ENCODE peak calls at places on chromosomes 13 and 19, in ten cellular contexts. E is transverse colon, N is suprapubic skin, X is thyroid gland, K is IMR-90, V is esophagus squamous epithelium, A is heart left ventricle, D is Peyer's patch, W is testis, I is A549. Z is an unnamed sample.
A peak's percentile ranks its signal among the peaks of the same experiment; 100 is the strongest.

GRCh38 chr13:54210397-54211050 is 1181.9 kb downstream of the OLFM4 start:
- DNase-seq in K (no peak), A (no peak), V (no peak), W (no peak), E (no peak), I (no peak), N (no peak), D (no peak), X (no peak), Z (peak; percentile 55)

GRCh38 chr13:98466634-98467236 is 110.2 kb downstream of the STK24 start:
- DNase-seq in E (peak; percentile 59), X (peak; percentile 48), V (no peak), A (no peak), K (peak; percentile 55), W (peak; percentile 69), D (peak; percentile 46), I (peak; percentile 55), N (peak; percentile 76), Z (no peak)

GRCh38 chr13:21067794-21068193 is 6.4 kb upstream of the LATS2 start:
- DNase-seq in X (no peak), N (no peak), I (no peak), A (no peak), K (no peak), V (no peak), D (no peak), W (no peak), E (no peak), Z (no peak)

GRCh38 chr13:63408227-63409202 is 1992.9 kb upstream of the PCDH20 start:
- DNase-seq in N (no peak), I (no peak), W (no peak), A (no peak), X (no peak), V (no peak), E (no peak), K (peak; percentile 50), D (no peak), Z (no peak)

GRCh38 chr19:57664269-57665127 is 4.2 kb upstream of the ZSCAN4 start:
- DNase-seq in K (peak; percentile 31), V (no peak), X (peak; percentile 72), I (no peak), E (peak; percentile 48), N (no peak), W (peak; percentile 79), D (no peak), A (peak; percentile 79), Z (no peak)

GRCh38 chr13:106958690-106959089 is 390.8 kb upstream of the ARGLU1 start:
- DNase-seq in K (no peak), W (no peak), N (no peak), I (no peak), D (no peak), V (no peak), X (no peak), A (no peak), E (no peak), Z (no peak)

GRCh38 chr13:49165798-49166752 is 54.1 kb upstream of the MLNR start:
- DNase-seq in A (no peak), I (no peak), K (peak; percentile 9), E (no peak), N (no peak), X (no peak), V (no peak), D (no peak), W (no peak), Z (no peak)

GRCh38 chr19:55576746-55577145 is 3.9 kb downstream of the ZNF579 start:
- DNase-seq in D (no peak), X (no peak), W (no peak), V (no peak), E (no peak), I (no peak), A (no peak), N (no peak), K (no peak), Z (no peak)

GRCh38 chr13:103161476-103161875 is 95.3 kb upstream of the SLC10A2 start:
- DNase-seq in A (no peak), N (no peak), E (no peak), K (no peak), I (no peak), D (no peak), X (no peak), W (no peak), V (no peak), Z (no peak)

GRCh38 chr19:1658446-1659433 is 6.3 kb upstream of the TCF3 start:
- DNase-seq in V (no peak), N (no peak), I (no peak), A (no peak), W (no peak), K (no peak), X (no peak), E (no peak), D (no peak), Z (no peak)

GRCh38 chr13:26326562-26326961 is 72.6 kb downstream of the CDK8 start:
- DNase-seq in W (no peak), I (no peak), X (no peak), E (no peak), V (no peak), N (no peak), D (no peak), K (no peak), A (no peak), Z (no peak)

GRCh38 chr13:26328326-26328725 is 74.4 kb downstream of the CDK8 start:
- DNase-seq in N (no peak), W (no peak), K (no peak), I (no peak), X (no peak), A (no peak), E (no peak), D (no peak), V (no peak), Z (no peak)

GRCh38 chr13:26325876-26326275 is 71.9 kb downstream of the CDK8 start:
- DNase-seq in I (no peak), A (no peak), E (no peak), V (no peak), K (peak; percentile 4), N (no peak), D (no peak), W (no peak), X (no peak), Z (no peak)

GRCh38 chr13:26324867-26325266 is 70.9 kb downstream of the CDK8 start:
- DNase-seq in W (no peak), K (peak; percentile 13), N (no peak), D (no peak), E (no peak), A (no peak), I (no peak), X (no peak), V (no peak), Z (no peak)

DNA sequence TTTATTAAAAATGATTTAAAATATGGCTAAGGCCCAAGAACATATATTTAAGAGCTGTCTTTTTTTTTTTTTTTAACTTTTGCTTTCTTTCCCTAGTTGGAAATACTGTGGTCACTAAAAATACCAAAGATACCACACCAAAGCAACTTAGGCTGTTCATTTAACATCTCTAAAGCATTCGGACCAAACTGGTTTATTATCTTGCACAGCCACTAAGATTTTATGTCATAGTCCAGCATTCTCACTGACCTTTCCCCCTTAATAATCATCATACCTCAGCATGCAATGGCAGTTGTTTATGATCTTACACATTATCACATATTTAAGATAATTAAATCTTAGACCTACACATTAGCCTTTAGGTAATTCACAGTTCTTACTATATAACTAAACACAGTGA is 74.0 kb downstream of the CDK8 start:
- DNase-seq in K (no peak), D (no peak), I (no peak), V (no peak), W (no peak), A (no peak), X (no peak), N (no peak), E (no peak), Z (no peak)
- H3K27ac ChIP-seq in K (no peak overlapping the region), D (no peak overlapping the region), I (no peak overlapping the region), V (no peak overlapping the region), W (no peak overlapping the region), A (no peak overlapping the region), X (no peak overlapping the region), N (no peak overlapping the region), E (peak overlapping the region; percentile 12), Z (no peak overlapping the region)

GRCh38 chr13:114130708-114131580 is 1.5 kb downstream of the RASA3 start:
- DNase-seq in A (peak; percentile 73), X (peak; percentile 76), I (peak; percentile 18), K (peak; percentile 91), N (no peak), V (no peak), E (peak; percentile 53), W (no peak), D (peak; percentile 71), Z (no peak)
- TF ChIP-seq POLR2A in A (no peak), X (no peak), I (no peak), K (peak; percentile 93), N (no peak), V (no peak), E (peak; percentile 47), W (no peak), D (no peak), Z (no peak)

DNA sequence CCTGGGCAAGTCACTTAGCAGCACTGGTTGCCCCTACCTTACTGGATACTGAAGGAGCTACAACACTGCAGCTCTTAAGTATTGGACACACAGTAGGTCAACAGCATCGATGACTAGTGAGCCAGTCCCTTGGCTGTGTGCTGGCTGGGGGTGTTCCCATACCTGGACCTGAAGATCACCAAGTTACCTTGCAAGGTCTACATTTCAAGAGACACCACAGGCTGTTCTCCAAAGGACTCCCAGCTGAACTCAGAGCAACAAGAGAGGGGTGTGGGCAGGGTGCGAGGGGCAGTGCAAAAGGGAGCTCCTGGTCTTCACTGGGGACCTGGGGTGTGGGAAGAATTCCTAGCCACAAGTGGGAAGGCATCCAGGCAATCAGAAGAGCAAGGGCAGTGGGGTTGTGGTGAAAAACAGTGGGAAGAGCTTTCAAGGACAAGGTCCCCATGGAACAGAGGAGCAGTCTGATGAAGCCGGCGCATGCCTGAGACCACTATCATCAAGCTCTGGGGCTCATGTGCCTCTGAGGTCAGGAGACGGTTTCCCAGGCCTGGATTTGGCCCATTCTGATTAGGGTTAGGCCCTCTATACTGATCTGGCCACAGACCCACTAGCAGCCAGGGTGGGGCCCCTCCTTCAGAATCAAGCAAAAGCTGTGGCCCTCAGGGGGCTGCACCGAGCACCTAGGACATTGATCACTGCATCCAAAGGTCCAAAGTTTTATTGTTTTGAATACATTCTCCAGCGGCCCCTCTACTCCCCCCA is 4.6 kb upstream of the GSK3A start:
- DNase-seq in W (peak; percentile 78), A (peak; percentile 48), D (no peak), N (no peak), X (no peak), K (peak; percentile 10), V (no peak), I (peak; percentile 44), E (no peak), Z (no peak)
- H3K27ac ChIP-seq in W (peak overlapping the region; percentile 52), A (peak overlapping the region; percentile 62), D (no peak overlapping the region), N (peak overlapping the region; percentile 7), X (no peak overlapping the region), K (peak overlapping the region; percentile 7), V (no peak overlapping the region), I (no peak overlapping the region), E (peak overlapping the region; percentile 96), Z (peak overlapping the region; percentile 100)

DNA sequence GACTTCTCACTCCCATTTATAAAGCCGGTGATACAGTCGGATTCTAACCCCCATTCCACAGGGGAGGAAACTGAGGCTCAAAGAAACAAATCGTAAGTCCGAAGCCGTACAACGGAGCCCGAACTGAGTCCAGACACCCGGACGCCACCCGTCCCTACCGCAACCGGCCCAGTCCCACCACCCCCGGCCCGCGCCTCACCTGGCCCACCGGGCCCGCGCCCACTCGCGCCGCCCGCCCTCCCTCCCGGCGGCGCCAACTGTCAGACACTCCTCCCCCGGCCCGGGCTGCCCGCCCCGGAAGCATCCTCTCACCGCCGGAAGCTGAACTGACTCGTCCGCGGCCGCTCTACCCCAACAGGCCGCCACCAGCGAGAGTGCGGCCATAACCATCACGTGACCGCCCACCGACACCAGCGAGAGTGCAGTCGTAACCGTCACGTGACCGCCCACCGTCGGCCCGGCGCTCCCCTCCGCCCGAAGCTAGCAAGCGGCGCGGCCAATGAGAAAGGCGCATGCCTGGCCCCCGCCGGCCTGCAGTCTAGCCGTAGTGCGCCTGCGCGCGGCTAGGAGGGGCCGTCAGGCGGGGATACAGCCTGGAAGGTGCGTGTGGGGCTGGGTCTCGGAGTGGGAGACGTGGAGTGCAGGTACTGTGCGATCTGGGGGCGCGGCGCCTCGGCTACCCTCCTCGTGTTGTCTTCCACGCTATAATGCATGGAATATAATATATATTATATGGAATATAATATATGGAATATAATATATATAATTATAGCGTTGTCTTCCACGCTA is at the start of the genes C19orf47 and PLD3:
- DNase-seq in D (peak; percentile 100), I (peak; percentile 100), E (peak; percentile 99), K (peak; percentile 99), A (peak; percentile 100), N (peak; percentile 100), W (peak; percentile 100), X (peak; percentile 100), V (peak; percentile 97), Z (peak; percentile 99)
- TF ChIP-seq POLR2A in D (peak; percentile 66), I (peak; percentile 99), E (peak; percentile 87), K (peak; percentile 69), A (no peak), N (peak; percentile 64), W (peak; percentile 18), X (peak; percentile 83), V (peak; percentile 72), Z (peak; percentile 89)

Z was measured in breast epithelium.